ENCODE peak calls at places on chromosomes 4 and X, in seven cellular contexts. R is C1 segment of cervical spinal cord; T is renal cortical epithelial cell; B is HEK293T; E is iPS-NIHi11; M is DMS153; Y is activated naive CD8-positive, alpha-beta T cell treated with anti-CD3 and anti-CD28 coated beads, Interleukin-2, amount 50 U/mL, for 24 hours. C is an unnamed sample.
A peak's percentile ranks its signal among the peaks of the same experiment; 100 is the strongest.

GRCh38 chr4:6668391-6668790 is 25.3 kb upstream of the S100P start:
- DNase-seq in R (no peak), T (peak; percentile 93), B (no peak), E (no peak), M (no peak), Y (no peak), C (no peak)

GRCh38 chrX:17854521-17854920 is 6.6 kb downstream of the RAI2 start:
- DNase-seq in R (no peak), T (peak; percentile 21), B (no peak), E (no peak), M (no peak), Y (no peak), C (no peak)

GRCh38 chrX:109890910-109891502 is 111.9 kb upstream of the TMEM164 start:
- DNase-seq in R (peak; percentile 8), T (peak; percentile 36), B (peak; percentile 87), E (peak; percentile 64), M (peak; percentile 9), Y (peak; percentile 43), C (peak; percentile 82)

GRCh38 chr4:187333151-187333550 is 609.5 kb upstream of the FAT1 start:
- DNase-seq in R (no peak), T (no peak), B (no peak), E (no peak), M (no peak), Y (no peak), C (no peak)

GRCh38 chr4:145719752-145720624 is 40.0 kb downstream of the C4orf51 start:
- DNase-seq in R (no peak), T (peak; percentile 64), B (no peak), E (no peak), M (no peak), Y (peak; percentile 55), C (peak; percentile 53)

GRCh38 chr4:88630756-88631155 is 38.5 kb downstream of the HERC3 start:
- DNase-seq in R (no peak), T (peak; percentile 79), B (no peak), E (no peak), M (no peak), Y (no peak), C (no peak)

GRCh38 chr4:28082686-28083390 is 1222.2 kb downstream of the STIM2 start:
- DNase-seq in R (no peak), T (no peak), B (no peak), E (no peak), M (no peak), Y (no peak), C (no peak)

GRCh38 chr4:67576538-67576937 is 18.0 kb downstream of the STAP1 start:
- DNase-seq in R (no peak), T (no peak), B (no peak), E (no peak), M (no peak), Y (no peak), C (no peak)

GRCh38 chr4:94934864-94935263 is 177.1 kb downstream of the BMPR1B start:
- DNase-seq in R (no peak), T (no peak), B (no peak), E (no peak), M (no peak), Y (no peak), C (no peak)

GRCh38 chr4:30821275-30821674 is 101.1 kb downstream of the PCDH7 start:
- DNase-seq in R (no peak), T (no peak), B (no peak), E (no peak), M (no peak), Y (no peak), C (no peak)

GRCh38 chr4:173334085-173334890 is at the start of gene HMGB2:
- DNase-seq in R (peak; percentile 99), T (peak; percentile 99), B (peak; percentile 94), E (peak; percentile 96), M (peak; percentile 100), Y (peak; percentile 99), C (peak; percentile 100)

GRCh38 chr4:105546086-105546485 is 6.3 kb upstream of the ARHGEF38 start:
- DNase-seq in R (no peak), T (no peak), B (no peak), E (no peak), M (no peak), Y (no peak), C (no peak)

GRCh38 chr4:154030747-154031146 is 241.9 kb upstream of the SFRP2 start:
- DNase-seq in R (no peak), T (peak; percentile 3), B (no peak), E (no peak), M (no peak), Y (no peak), C (no peak)

GRCh38 chr4:97643179-97643578 is 500.1 kb downstream of the STPG2 start:
- DNase-seq in R (no peak), T (no peak), B (no peak), E (no peak), M (no peak), Y (no peak), C (no peak)

GRCh38 chrX:331145-331771 is 12.7 kb upstream of the GTPBP6 start:
- DNase-seq in R (no peak), T (no peak), B (no peak), E (peak; percentile 59), M (no peak), Y (peak; percentile 27), C (peak; percentile 56)

GRCh38 chr4:10003666-10004065 is 17.6 kb downstream of the SLC2A9 start:
- DNase-seq in R (no peak), T (peak; percentile 42), B (no peak), E (no peak), M (no peak), Y (peak; percentile 25), C (no peak)

GRCh38 chr4:98536631-98537030 is 121.8 kb downstream of the TSPAN5 start:
- DNase-seq in R (no peak), T (no peak), B (no peak), E (peak; percentile 33), M (no peak), Y (no peak), C (peak; percentile 50)

C was measured in ELF-1.